ENCODE peak calls at places on chromosome 1, in five cellular contexts. One of them, this sample, is unnamed. For H3K36me3 and H3K27me3, the result is how much of the 10 kb centered on the place peaks cover.

GRCh38 chr1:35452086-35452485 is 105.1 kb downstream of the KIAA0319L start:
- DNase-seq in brain microvascular endothelial cell: no peak
- DNase-seq in aorta: no peak
- DNase-seq in NT2/D1: no peak
- DNase-seq in ovary: no peak
- DNase-seq in this sample: no peak

GRCh38 chr1:189681252-189681919 is 796.3 kb downstream of the BRINP3 start:
- DNase-seq in NT2/D1: no peak
- DNase-seq in brain microvascular endothelial cell: no peak
- DNase-seq in ovary: no peak
- DNase-seq in aorta: no peak
- DNase-seq in this sample: no peak

GRCh38 chr1:219555802-219556201 is 57.1 kb downstream of the ZC3H11B start:
- DNase-seq in ovary: no peak
- DNase-seq in brain microvascular endothelial cell: peak
- DNase-seq in aorta: no peak
- DNase-seq in NT2/D1: no peak
- DNase-seq in this sample: no peak

GRCh38 chr1:42173155-42173933 is 8.8 kb upstream of the GUCA2A start:
- DNase-seq in brain microvascular endothelial cell: peak
- DNase-seq in aorta: peak
- DNase-seq in ovary: peak
- DNase-seq in NT2/D1: peak
- DNase-seq in this sample: peak

GRCh38 chr1:100077525-100077924 is 55.2 kb downstream of the SASS6 start:
- DNase-seq in NT2/D1: no peak
- DNase-seq in brain microvascular endothelial cell: peak
- DNase-seq in ovary: no peak
- DNase-seq in aorta: no peak
- DNase-seq in this sample: no peak

GRCh38 chr1:58780586-58781452 is 3.0 kb downstream of the JUN start:
- DNase-seq in NT2/D1: no peak
- DNase-seq in aorta: no peak
- DNase-seq in brain microvascular endothelial cell: no peak
- DNase-seq in ovary: no peak
- DNase-seq in this sample: peak

GRCh38 chr1:25873120-25873519 is 2.4 kb downstream of the PAQR7 start:
- DNase-seq in brain microvascular endothelial cell: no peak
- DNase-seq in aorta: peak
- DNase-seq in NT2/D1: no peak
- DNase-seq in ovary: peak
- DNase-seq in this sample: peak

GRCh38 chr1:85584923-85585322 is 4.4 kb downstream of the CCN1 start:
- DNase-seq in NT2/D1: no peak
- DNase-seq in brain microvascular endothelial cell: no peak
- DNase-seq in ovary: no peak
- DNase-seq in aorta: no peak
- DNase-seq in this sample: no peak

GRCh38 chr1:210259496-210259895 is 26.9 kb downstream of the SERTAD4 start:
- DNase-seq in aorta: no peak
- DNase-seq in brain microvascular endothelial cell: peak
- DNase-seq in ovary: no peak
- DNase-seq in NT2/D1: no peak
- DNase-seq in this sample: no peak

GRCh38 chr1:30386145-30386926 is 337.0 kb downstream of the MATN1 start:
- DNase-seq in brain microvascular endothelial cell: no peak
- DNase-seq in ovary: no peak
- DNase-seq in NT2/D1: no peak
- DNase-seq in aorta: peak
- DNase-seq in this sample: no peak

GRCh38 chr1:182297312-182297711 is 94.3 kb downstream of the GLUL start:
- DNase-seq in brain microvascular endothelial cell: no peak
- DNase-seq in ovary: no peak
- DNase-seq in aorta: no peak
- DNase-seq in NT2/D1: no peak
- DNase-seq in this sample: no peak

GRCh38 chr1:162214202-162214601 is 144.7 kb downstream of the NOS1AP start:
- DNase-seq in ovary: no peak
- DNase-seq in NT2/D1: no peak
- DNase-seq in aorta: no peak
- DNase-seq in brain microvascular endothelial cell: no peak
- DNase-seq in this sample: no peak

GRCh38 chr1:205214756-205215155 is 3.3 kb upstream of the DSTYK start:
- DNase-seq in ovary: no peak
- DNase-seq in brain microvascular endothelial cell: no peak
- DNase-seq in NT2/D1: no peak
- DNase-seq in aorta: no peak
- DNase-seq in this sample: no peak

GRCh38 chr1:156894711-156895407 is 1.3 kb downstream of the PEAR1 start:
- DNase-seq in NT2/D1: no peak
- DNase-seq in aorta: no peak
- DNase-seq in brain microvascular endothelial cell: no peak
- DNase-seq in ovary: no peak
- DNase-seq in this sample: no peak

GRCh38 chr1:4046836-4047461 is 146.9 kb upstream of the C1orf174 start:
- DNase-seq in brain microvascular endothelial cell: no peak
- DNase-seq in ovary: no peak
- DNase-seq in NT2/D1: no peak
- DNase-seq in aorta: no peak
- DNase-seq in this sample: peak

GRCh38 chr1:55311057-55311631 is 96.0 kb upstream of the USP24 start:
- DNase-seq in NT2/D1: no peak
- DNase-seq in aorta: no peak
- DNase-seq in ovary: no peak
- DNase-seq in brain microvascular endothelial cell: no peak
- DNase-seq in this sample: no peak

GRCh38 chr1:112904831-112905227 is 51.2 kb downstream of the SLC16A1 start:
- DNase-seq in NT2/D1: no peak
- DNase-seq in ovary: no peak
- DNase-seq in aorta: no peak
- DNase-seq in brain microvascular endothelial cell: no peak
- DNase-seq in this sample: peak

GRCh38 chr1:30378023-30378596 is 345.3 kb downstream of the MATN1 start:
- DNase-seq in NT2/D1: no peak
- DNase-seq in brain microvascular endothelial cell: no peak
- DNase-seq in ovary: no peak
- DNase-seq in aorta: no peak
- DNase-seq in this sample: no peak

GRCh38 chr1:207925210-207925609 is 14.3 kb upstream of the CD34 start:
- DNase-seq in brain microvascular endothelial cell: peak
- DNase-seq in NT2/D1: peak
- DNase-seq in aorta: peak
- DNase-seq in ovary: no peak
- DNase-seq in this sample: peak

GRCh38 chr1:57839488-57839887 is 415.6 kb upstream of the DAB1 start:
- DNase-seq in aorta: no peak
- DNase-seq in ovary: no peak
- DNase-seq in NT2/D1: no peak
- DNase-seq in brain microvascular endothelial cell: no peak
- DNase-seq in this sample: no peak

GRCh38 chr1:212118167-212118871 is 82.8 kb downstream of the DTL start:
- DNase-seq in ovary: no peak
- DNase-seq in brain microvascular endothelial cell: peak
- DNase-seq in aorta: no peak
- DNase-seq in NT2/D1: no peak
- DNase-seq in this sample: no peak

GRCh38 chr1:39332291-39332690 is 127.8 kb downstream of the MACF1 start:
- DNase-seq in aorta: no peak
- DNase-seq in brain microvascular endothelial cell: peak
- DNase-seq in ovary: no peak
- DNase-seq in NT2/D1: no peak
- DNase-seq in this sample: no peak

GRCh38 chr1:154087574-154087973 is 67.3 kb downstream of the NUP210L start:
- DNase-seq in ovary: no peak
- DNase-seq in NT2/D1: no peak
- DNase-seq in brain microvascular endothelial cell: no peak
- DNase-seq in aorta: no peak
- DNase-seq in this sample: no peak

GRCh38 chr1:99621340-99621901 is 24.5 kb upstream of the PALMD start:
- DNase-seq in NT2/D1: no peak
- DNase-seq in brain microvascular endothelial cell: peak
- DNase-seq in aorta: no peak
- DNase-seq in ovary: no peak
- DNase-seq in this sample: no peak

GRCh38 chr1:34794001-34794789 is 1.4 kb downstream of the GJA4 start:
- DNase-seq in brain microvascular endothelial cell: no peak
- DNase-seq in aorta: no peak
- DNase-seq in ovary: no peak
- DNase-seq in NT2/D1: no peak
- DNase-seq in this sample: no peak

GRCh38 chr1:216742625-216743024 is 19.4 kb upstream of the ESRRG start:
- DNase-seq in NT2/D1: no peak
- DNase-seq in ovary: no peak
- DNase-seq in brain microvascular endothelial cell: no peak
- DNase-seq in aorta: no peak
- DNase-seq in this sample: no peak

GRCh38 chr1:3983181-3983580 is 83.1 kb upstream of the C1orf174 start:
- DNase-seq in brain microvascular endothelial cell: no peak
- DNase-seq in aorta: peak
- DNase-seq in NT2/D1: no peak
- DNase-seq in ovary: no peak
- DNase-seq in this sample: peak

GRCh38 chr1:110260194-110260593 is 50.1 kb downstream of the KCNC4 start:
- DNase-seq in NT2/D1: no peak
- DNase-seq in ovary: no peak
- DNase-seq in brain microvascular endothelial cell: no peak
- DNase-seq in aorta: no peak
- DNase-seq in this sample: no peak

GRCh38 chr1:108897865-108898720 is 21.3 kb downstream of the GPSM2 start:
- DNase-seq in NT2/D1: peak
- DNase-seq in aorta: no peak
- DNase-seq in brain microvascular endothelial cell: peak
- DNase-seq in ovary: no peak
- DNase-seq in this sample: peak

GRCh38 chr1:10820422-10820821 is 24.0 kb upstream of the CASZ1 start:
- DNase-seq in brain microvascular endothelial cell: no peak
- DNase-seq in ovary: no peak
- DNase-seq in NT2/D1: no peak
- DNase-seq in aorta: no peak
- DNase-seq in this sample: no peak

GRCh38 chr1:161019767-161020572 is 982 bp downstream of the F11R start:
- DNase-seq in NT2/D1: no peak
- DNase-seq in brain microvascular endothelial cell: no peak
- DNase-seq in ovary: no peak
- DNase-seq in aorta: no peak
- DNase-seq in this sample: peak

DNA sequence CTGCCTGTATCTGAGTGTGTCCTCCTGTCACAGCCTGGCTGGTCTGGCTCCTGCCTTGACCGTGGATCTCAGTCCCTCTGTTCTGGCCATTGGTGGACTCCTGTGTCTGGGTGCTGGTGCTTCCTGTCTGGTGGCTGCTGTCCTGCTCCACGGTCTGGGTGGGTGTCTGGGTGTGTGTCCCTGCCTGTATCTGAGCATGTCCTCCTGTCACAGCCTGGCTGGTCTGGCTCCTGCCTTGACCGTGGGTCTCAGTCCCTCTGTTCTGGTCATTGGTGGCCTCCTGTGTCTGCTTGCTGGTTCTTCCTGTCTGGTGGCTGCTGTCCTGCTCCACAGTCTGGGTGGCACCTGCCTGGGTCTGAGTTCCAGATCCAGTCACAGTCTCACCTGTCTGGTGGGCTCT is 4.0 kb downstream of the CRNN start:
- DNase-seq in aorta: no peak
- DNase-seq in brain microvascular endothelial cell: no peak
- DNase-seq in NT2/D1: no peak
- DNase-seq in ovary: no peak
- DNase-seq in this sample: no peak
- H3K36me3 ChIP-seq in aorta: under half
- H3K36me3 ChIP-seq in brain microvascular endothelial cell: under half
- H3K36me3 ChIP-seq in NT2/D1: under half
- H3K36me3 ChIP-seq in ovary: under half
- H3K36me3 ChIP-seq in this sample: under half

DNA sequence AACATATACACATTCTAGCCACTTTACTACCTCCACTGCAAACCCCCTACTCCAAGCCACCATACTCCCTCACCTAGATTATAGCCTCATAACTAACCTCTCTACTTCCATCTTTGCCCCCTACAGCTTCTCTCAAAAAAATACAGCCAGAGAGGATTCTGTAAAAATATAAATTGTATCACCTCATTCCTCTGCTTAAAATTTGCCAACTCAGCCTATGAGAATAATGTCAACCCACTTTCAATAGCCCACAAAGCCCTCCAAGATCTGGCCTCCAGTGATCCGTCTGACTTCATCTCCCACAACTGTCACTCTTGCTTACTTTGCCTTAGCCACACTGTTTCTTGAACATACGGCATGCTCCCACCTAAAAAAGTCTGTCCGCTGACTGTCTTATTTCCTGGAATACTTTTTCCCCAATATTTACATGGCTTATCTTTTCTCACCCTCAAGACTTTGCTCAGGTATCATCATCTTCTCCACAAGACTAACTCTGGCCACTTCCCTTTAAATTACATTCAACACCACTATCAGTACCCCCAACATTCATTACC is 21.5 kb downstream of the NME7 start:
- DNase-seq in ovary: no peak
- DNase-seq in aorta: no peak
- DNase-seq in NT2/D1: no peak
- DNase-seq in brain microvascular endothelial cell: no peak
- DNase-seq in this sample: no peak
- H3K27me3 ChIP-seq in ovary: under half
- H3K27me3 ChIP-seq in aorta: under half
- H3K27me3 ChIP-seq in NT2/D1: under half
- H3K27me3 ChIP-seq in brain microvascular endothelial cell: under half
- H3K27me3 ChIP-seq in this sample: under half

GRCh38 chr1:229448845-229449244 is 15.0 kb upstream of the ACTA1 start:
- DNase-seq in brain microvascular endothelial cell: no peak
- DNase-seq in NT2/D1: no peak
- DNase-seq in aorta: no peak
- DNase-seq in ovary: no peak
- DNase-seq in this sample: no peak
- H3K36me3 ChIP-seq in brain microvascular endothelial cell: under half
- H3K36me3 ChIP-seq in NT2/D1: half or more
- H3K36me3 ChIP-seq in aorta: under half
- H3K36me3 ChIP-seq in ovary: under half
- H3K36me3 ChIP-seq in this sample: under half

DNA sequence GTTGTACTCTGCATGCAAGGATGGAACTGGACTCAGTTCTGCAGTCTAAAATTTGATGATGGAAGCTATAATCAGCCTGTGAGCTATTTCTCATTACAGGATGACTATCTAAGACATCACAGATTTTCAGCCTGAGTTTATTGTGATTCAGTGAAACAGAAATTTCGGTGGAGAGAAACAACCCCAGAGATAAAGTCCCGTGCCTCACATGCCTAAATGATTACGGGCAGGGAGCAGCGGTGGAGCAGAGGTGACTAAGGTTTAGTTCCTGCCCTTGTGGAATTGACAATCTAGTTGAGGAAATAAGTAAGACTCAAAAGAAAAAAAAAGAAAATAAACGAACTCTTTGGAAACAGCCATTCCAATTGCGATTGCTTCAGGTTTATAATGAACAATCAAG is 96.9 kb downstream of the GRIK3 start:
- DNase-seq in ovary: no peak
- DNase-seq in NT2/D1: no peak
- DNase-seq in brain microvascular endothelial cell: no peak
- DNase-seq in aorta: no peak
- DNase-seq in this sample: no peak
- H3K27me3 ChIP-seq in ovary: under half
- H3K27me3 ChIP-seq in NT2/D1: under half
- H3K27me3 ChIP-seq in brain microvascular endothelial cell: under half
- H3K27me3 ChIP-seq in aorta: under half
- H3K27me3 ChIP-seq in this sample: under half

This sample was measured in H7.